ENCODE peak calls at places on chromosome 10, in nine cellular contexts. One of them, this sample, is unnamed.
A peak's percentile ranks its signal among the peaks of the same experiment; 100 is the strongest.

GRCh38 chr10:79413196-79413595 is 32.2 kb downstream of the ZCCHC24 start:
- DNase-seq in MM.1S: peak; percentile 56
- DNase-seq in PC-3: peak; percentile 99
- DNase-seq in GM23338: no peak
- DNase-seq in fibroblast of lung: peak; percentile 32
- DNase-seq in neural progenitor cell: no peak
- DNase-seq in IMR-90: peak; percentile 41
- DNase-seq in GM12878: no peak
- DNase-seq in OCI-LY7: no peak
- DNase-seq in this sample: peak; percentile 80

GRCh38 chr10:14326581-14326980 is 4.1 kb downstream of the FRMD4A start:
- DNase-seq in PC-3: no peak
- DNase-seq in OCI-LY7: no peak
- DNase-seq in neural progenitor cell: no peak
- DNase-seq in MM.1S: no peak
- DNase-seq in GM23338: no peak
- DNase-seq in IMR-90: no peak
- DNase-seq in fibroblast of lung: peak; percentile 19
- DNase-seq in GM12878: no peak
- DNase-seq in this sample: no peak

GRCh38 chr10:57562211-57562610 is 705.5 kb downstream of the IPMK start:
- DNase-seq in GM23338: no peak
- DNase-seq in OCI-LY7: no peak
- DNase-seq in fibroblast of lung: no peak
- DNase-seq in neural progenitor cell: no peak
- DNase-seq in GM12878: no peak
- DNase-seq in IMR-90: no peak
- DNase-seq in PC-3: no peak
- DNase-seq in MM.1S: no peak
- DNase-seq in this sample: no peak

GRCh38 chr10:92573091-92573797 is 649 bp downstream of the IDE start:
- DNase-seq in MM.1S: peak; percentile 62
- DNase-seq in GM23338: peak; percentile 55
- DNase-seq in PC-3: peak; percentile 42
- DNase-seq in fibroblast of lung: peak; percentile 50
- DNase-seq in neural progenitor cell: peak; percentile 57
- DNase-seq in IMR-90: peak; percentile 36
- DNase-seq in GM12878: no peak
- DNase-seq in OCI-LY7: peak; percentile 40
- DNase-seq in this sample: peak; percentile 84

GRCh38 chr10:93916257-93917063 is 22.7 kb downstream of the SLC35G1 start:
- DNase-seq in PC-3: peak; percentile 71
- DNase-seq in IMR-90: peak; percentile 52
- DNase-seq in fibroblast of lung: peak; percentile 43
- DNase-seq in GM23338: peak; percentile 64
- DNase-seq in GM12878: no peak
- DNase-seq in OCI-LY7: peak; percentile 11
- DNase-seq in MM.1S: peak; percentile 39
- DNase-seq in neural progenitor cell: peak; percentile 18
- DNase-seq in this sample: peak; percentile 59

GRCh38 chr10:7686351-7687171 is 16.6 kb upstream of the ITIH2 start:
- DNase-seq in GM23338: no peak
- DNase-seq in OCI-LY7: no peak
- DNase-seq in GM12878: no peak
- DNase-seq in fibroblast of lung: no peak
- DNase-seq in IMR-90: no peak
- DNase-seq in MM.1S: no peak
- DNase-seq in PC-3: no peak
- DNase-seq in neural progenitor cell: no peak
- DNase-seq in this sample: no peak

GRCh38 chr10:126950401-126951105 is 45.3 kb downstream of the DOCK1 start:
- DNase-seq in fibroblast of lung: no peak
- DNase-seq in PC-3: no peak
- DNase-seq in neural progenitor cell: no peak
- DNase-seq in MM.1S: no peak
- DNase-seq in GM23338: no peak
- DNase-seq in OCI-LY7: no peak
- DNase-seq in GM12878: no peak
- DNase-seq in IMR-90: no peak
- DNase-seq in this sample: no peak

GRCh38 chr10:79390551-79391229 is 43.4 kb downstream of the PPIF start:
- DNase-seq in PC-3: no peak
- DNase-seq in OCI-LY7: no peak
- DNase-seq in GM12878: no peak
- DNase-seq in IMR-90: no peak
- DNase-seq in GM23338: no peak
- DNase-seq in MM.1S: no peak
- DNase-seq in neural progenitor cell: no peak
- DNase-seq in fibroblast of lung: no peak
- DNase-seq in this sample: no peak

GRCh38 chr10:87850742-87851205 is 12.6 kb downstream of the KLLN start:
- DNase-seq in fibroblast of lung: peak; percentile 70
- DNase-seq in GM23338: peak; percentile 89
- DNase-seq in MM.1S: peak; percentile 60
- DNase-seq in PC-3: peak; percentile 55
- DNase-seq in GM12878: no peak
- DNase-seq in IMR-90: peak; percentile 70
- DNase-seq in OCI-LY7: peak; percentile 81
- DNase-seq in neural progenitor cell: peak; percentile 82
- DNase-seq in this sample: peak; percentile 79

GRCh38 chr10:34717429-34717828 is 97.7 kb downstream of the PARD3 start:
- DNase-seq in OCI-LY7: no peak
- DNase-seq in MM.1S: no peak
- DNase-seq in GM23338: no peak
- DNase-seq in GM12878: no peak
- DNase-seq in fibroblast of lung: no peak
- DNase-seq in PC-3: no peak
- DNase-seq in neural progenitor cell: no peak
- DNase-seq in IMR-90: no peak
- DNase-seq in this sample: no peak

GRCh38 chr10:100508691-100509150 is 10.9 kb downstream of the SEC31B start:
- DNase-seq in PC-3: peak; percentile 67
- DNase-seq in MM.1S: peak; percentile 64
- DNase-seq in fibroblast of lung: peak; percentile 52
- DNase-seq in GM12878: no peak
- DNase-seq in IMR-90: peak; percentile 66
- DNase-seq in neural progenitor cell: peak; percentile 81
- DNase-seq in OCI-LY7: peak; percentile 70
- DNase-seq in GM23338: peak; percentile 91
- DNase-seq in this sample: peak; percentile 67

GRCh38 chr10:14325325-14325955 is 5.3 kb downstream of the FRMD4A start:
- DNase-seq in GM12878: no peak
- DNase-seq in GM23338: peak; percentile 90
- DNase-seq in PC-3: peak; percentile 58
- DNase-seq in OCI-LY7: peak; percentile 46
- DNase-seq in IMR-90: peak; percentile 12
- DNase-seq in neural progenitor cell: peak; percentile 59
- DNase-seq in MM.1S: no peak
- DNase-seq in fibroblast of lung: no peak
- DNase-seq in this sample: peak; percentile 2

GRCh38 chr10:15627617-15628196 is 92.0 kb downstream of the ITGA8 start:
- DNase-seq in OCI-LY7: no peak
- DNase-seq in GM12878: no peak
- DNase-seq in IMR-90: peak; percentile 13
- DNase-seq in MM.1S: no peak
- DNase-seq in neural progenitor cell: no peak
- DNase-seq in fibroblast of lung: peak; percentile 31
- DNase-seq in PC-3: no peak
- DNase-seq in GM23338: no peak
- DNase-seq in this sample: peak; percentile 5

GRCh38 chr10:99775850-99776249 is 6.6 kb upstream of the ABCC2 start:
- DNase-seq in neural progenitor cell: no peak
- DNase-seq in GM12878: no peak
- DNase-seq in PC-3: peak; percentile 76
- DNase-seq in GM23338: no peak
- DNase-seq in IMR-90: peak; percentile 93
- DNase-seq in OCI-LY7: no peak
- DNase-seq in MM.1S: no peak
- DNase-seq in fibroblast of lung: peak; percentile 90
- DNase-seq in this sample: peak; percentile 92

GRCh38 chr10:100614416-100614815 is 78.7 kb downstream of the HIF1AN start:
- DNase-seq in IMR-90: no peak
- DNase-seq in MM.1S: no peak
- DNase-seq in PC-3: no peak
- DNase-seq in GM23338: peak; percentile 41
- DNase-seq in fibroblast of lung: no peak
- DNase-seq in neural progenitor cell: peak; percentile 21
- DNase-seq in GM12878: no peak
- DNase-seq in OCI-LY7: no peak
- DNase-seq in this sample: no peak

GRCh38 chr10:15267496-15267895 is 99.0 kb upstream of the NMT2 start:
- DNase-seq in neural progenitor cell: no peak
- DNase-seq in GM12878: no peak
- DNase-seq in OCI-LY7: no peak
- DNase-seq in PC-3: no peak
- DNase-seq in MM.1S: no peak
- DNase-seq in GM23338: no peak
- DNase-seq in IMR-90: no peak
- DNase-seq in fibroblast of lung: no peak
- DNase-seq in this sample: no peak

GRCh38 chr10:10872706-10873276 is 144.9 kb upstream of the CELF2 start:
- DNase-seq in MM.1S: no peak
- DNase-seq in IMR-90: peak; percentile 19
- DNase-seq in fibroblast of lung: no peak
- DNase-seq in GM23338: no peak
- DNase-seq in GM12878: no peak
- DNase-seq in OCI-LY7: no peak
- DNase-seq in PC-3: no peak
- DNase-seq in neural progenitor cell: no peak
- DNase-seq in this sample: no peak

DNA sequence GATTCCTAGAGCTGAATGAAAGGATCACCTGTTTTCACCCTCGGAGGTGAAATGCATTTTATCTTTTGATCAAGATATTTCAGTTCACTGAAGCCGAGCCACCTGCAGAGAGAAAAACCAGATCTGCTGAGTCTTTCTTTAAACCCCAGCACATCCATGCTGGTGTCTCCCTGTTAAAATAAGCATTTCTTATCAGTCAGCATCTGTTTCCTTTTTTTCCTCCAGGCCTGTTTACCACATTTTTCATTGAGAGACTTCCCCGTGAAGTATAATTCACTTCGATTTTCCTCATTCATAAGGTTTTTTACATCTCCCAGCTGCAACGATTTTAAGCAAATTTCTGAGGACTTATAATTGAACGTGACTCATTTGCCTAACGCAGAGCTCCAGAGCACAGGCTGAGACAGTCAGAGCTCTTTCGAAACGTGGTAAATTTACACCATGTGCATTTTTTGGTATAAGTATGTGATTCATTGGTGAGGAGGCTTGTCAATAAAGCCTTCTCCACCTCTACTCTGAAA is 375.0 kb upstream of the AKR1E2 start:
- DNase-seq in MM.1S: no peak
- DNase-seq in neural progenitor cell: no peak
- DNase-seq in GM12878: no peak
- DNase-seq in OCI-LY7: no peak
- DNase-seq in GM23338: peak; percentile 18
- DNase-seq in fibroblast of lung: peak; percentile 85
- DNase-seq in PC-3: no peak
- DNase-seq in IMR-90: peak; percentile 90
- DNase-seq in this sample: peak; percentile 94
- H2AFZ ChIP-seq in MM.1S: peak overlapping the region; percentile 17
- H2AFZ ChIP-seq in neural progenitor cell: peak overlapping the region; percentile 47
- H2AFZ ChIP-seq in GM12878: no peak overlapping the region
- H2AFZ ChIP-seq in OCI-LY7: no peak overlapping the region
- H2AFZ ChIP-seq in GM23338: peak overlapping the region; percentile 83
- H2AFZ ChIP-seq in fibroblast of lung: no peak overlapping the region
- H2AFZ ChIP-seq in PC-3: no peak overlapping the region
- H2AFZ ChIP-seq in IMR-90: no peak overlapping the region
- H2AFZ ChIP-seq in this sample: peak overlapping the region; percentile 59

GRCh38 chr10:103555321-103555649 is 61.8 kb downstream of the NEURL1 start:
- DNase-seq in PC-3: no peak
- DNase-seq in GM23338: no peak
- DNase-seq in fibroblast of lung: no peak
- DNase-seq in neural progenitor cell: no peak
- DNase-seq in MM.1S: no peak
- DNase-seq in IMR-90: no peak
- DNase-seq in GM12878: no peak
- DNase-seq in OCI-LY7: no peak
- DNase-seq in this sample: no peak
- H2AFZ ChIP-seq in PC-3: peak overlapping the region; percentile 30
- H2AFZ ChIP-seq in GM23338: peak overlapping the region; percentile 63
- H2AFZ ChIP-seq in fibroblast of lung: no peak overlapping the region
- H2AFZ ChIP-seq in neural progenitor cell: peak overlapping the region; percentile 68
- H2AFZ ChIP-seq in MM.1S: no peak overlapping the region
- H2AFZ ChIP-seq in IMR-90: peak overlapping the region; percentile 84
- H2AFZ ChIP-seq in GM12878: no peak overlapping the region
- H2AFZ ChIP-seq in OCI-LY7: no peak overlapping the region
- H2AFZ ChIP-seq in this sample: peak overlapping the region; percentile 45

GRCh38 chr10:107056160-107056559 is 108.3 kb downstream of the SORCS1 start:
- DNase-seq in OCI-LY7: no peak
- DNase-seq in neural progenitor cell: no peak
- DNase-seq in fibroblast of lung: no peak
- DNase-seq in IMR-90: no peak
- DNase-seq in GM12878: no peak
- DNase-seq in MM.1S: no peak
- DNase-seq in PC-3: no peak
- DNase-seq in GM23338: no peak
- DNase-seq in this sample: no peak
- H2AFZ ChIP-seq in OCI-LY7: no peak overlapping the region
- H2AFZ ChIP-seq in neural progenitor cell: no peak overlapping the region
- H2AFZ ChIP-seq in fibroblast of lung: no peak overlapping the region
- H2AFZ ChIP-seq in IMR-90: no peak overlapping the region
- H2AFZ ChIP-seq in GM12878: no peak overlapping the region
- H2AFZ ChIP-seq in MM.1S: no peak overlapping the region
- H2AFZ ChIP-seq in PC-3: no peak overlapping the region
- H2AFZ ChIP-seq in GM23338: no peak overlapping the region
- H2AFZ ChIP-seq in this sample: no peak overlapping the region

GRCh38 chr10:96670786-96671185 is 49.5 kb downstream of the PIK3AP1 start:
- DNase-seq in GM12878: no peak
- DNase-seq in neural progenitor cell: no peak
- DNase-seq in IMR-90: peak; percentile 33
- DNase-seq in OCI-LY7: peak; percentile 32
- DNase-seq in MM.1S: no peak
- DNase-seq in GM23338: no peak
- DNase-seq in PC-3: peak; percentile 21
- DNase-seq in fibroblast of lung: peak; percentile 66
- DNase-seq in this sample: no peak

GRCh38 chr10:96665306-96665705 is 55.0 kb downstream of the PIK3AP1 start:
- DNase-seq in OCI-LY7: no peak
- DNase-seq in GM12878: no peak
- DNase-seq in MM.1S: no peak
- DNase-seq in IMR-90: peak; percentile 79
- DNase-seq in neural progenitor cell: no peak
- DNase-seq in GM23338: no peak
- DNase-seq in PC-3: peak; percentile 19
- DNase-seq in fibroblast of lung: peak; percentile 91
- DNase-seq in this sample: peak; percentile 71

GRCh38 chr10:96666738-96667137 is 53.6 kb downstream of the PIK3AP1 start:
- DNase-seq in IMR-90: no peak
- DNase-seq in OCI-LY7: peak; percentile 53
- DNase-seq in fibroblast of lung: no peak
- DNase-seq in GM23338: no peak
- DNase-seq in GM12878: no peak
- DNase-seq in neural progenitor cell: no peak
- DNase-seq in PC-3: no peak
- DNase-seq in MM.1S: no peak
- DNase-seq in this sample: no peak

GRCh38 chr10:96664563-96664962 is 55.8 kb downstream of the PIK3AP1 start:
- DNase-seq in GM12878: no peak
- DNase-seq in IMR-90: no peak
- DNase-seq in OCI-LY7: peak; percentile 55
- DNase-seq in GM23338: no peak
- DNase-seq in MM.1S: no peak
- DNase-seq in fibroblast of lung: peak; percentile 30
- DNase-seq in neural progenitor cell: peak; percentile 16
- DNase-seq in PC-3: no peak
- DNase-seq in this sample: no peak

GRCh38 chr10:96667401-96667800 is 52.9 kb downstream of the PIK3AP1 start:
- DNase-seq in neural progenitor cell: no peak
- DNase-seq in GM23338: no peak
- DNase-seq in IMR-90: peak; percentile 6
- DNase-seq in fibroblast of lung: peak; percentile 69
- DNase-seq in GM12878: no peak
- DNase-seq in PC-3: no peak
- DNase-seq in MM.1S: no peak
- DNase-seq in OCI-LY7: no peak
- DNase-seq in this sample: peak; percentile 7
- H2AFZ ChIP-seq in neural progenitor cell: no peak overlapping the region
- H2AFZ ChIP-seq in GM23338: no peak overlapping the region
- H2AFZ ChIP-seq in IMR-90: no peak overlapping the region
- H2AFZ ChIP-seq in fibroblast of lung: no peak overlapping the region
- H2AFZ ChIP-seq in GM12878: no peak overlapping the region
- H2AFZ ChIP-seq in PC-3: no peak overlapping the region
- H2AFZ ChIP-seq in MM.1S: no peak overlapping the region
- H2AFZ ChIP-seq in OCI-LY7: no peak overlapping the region
- H2AFZ ChIP-seq in this sample: no peak overlapping the region